ENCODE peak calls at places on chromosomes 11 and 22, in seven cellular contexts. One of them, this sample, is unnamed.

GRCh38 chr11:71080239-71081097 is 171.9 kb downstream of the SHANK2 start:
- DNase-seq in adrenal gland: peak
- DNase-seq in GM12878: peak
- DNase-seq in transverse colon: peak
- DNase-seq in lower leg skin: peak
- DNase-seq in A549: peak
- DNase-seq in esophagus squamous epithelium: no peak
- DNase-seq in this sample: peak

GRCh38 chr11:34948721-34949120 is 32.3 kb downstream of the PDHX start:
- DNase-seq in adrenal gland: no peak
- DNase-seq in transverse colon: no peak
- DNase-seq in lower leg skin: peak
- DNase-seq in A549: no peak
- DNase-seq in GM12878: no peak
- DNase-seq in esophagus squamous epithelium: no peak
- DNase-seq in this sample: no peak

GRCh38 chr11:68651208-68651984 is 32.9 kb upstream of the GAL start:
- DNase-seq in esophagus squamous epithelium: no peak
- DNase-seq in A549: no peak
- DNase-seq in GM12878: no peak
- DNase-seq in transverse colon: no peak
- DNase-seq in lower leg skin: no peak
- DNase-seq in adrenal gland: no peak
- DNase-seq in this sample: no peak

GRCh38 chr11:119091966-119092879 is 7.5 kb downstream of the HMBS start:
- DNase-seq in esophagus squamous epithelium: no peak
- DNase-seq in A549: no peak
- DNase-seq in lower leg skin: no peak
- DNase-seq in GM12878: no peak
- DNase-seq in transverse colon: no peak
- DNase-seq in adrenal gland: no peak
- DNase-seq in this sample: no peak

GRCh38 chr11:57200937-57201336 is 19.2 kb downstream of the LRRC55 start:
- DNase-seq in transverse colon: no peak
- DNase-seq in GM12878: no peak
- DNase-seq in A549: no peak
- DNase-seq in esophagus squamous epithelium: no peak
- DNase-seq in lower leg skin: no peak
- DNase-seq in adrenal gland: no peak
- DNase-seq in this sample: no peak

GRCh38 chr22:42368379-42369249 is 63.6 kb downstream of the NFAM1 start:
- DNase-seq in GM12878: no peak
- DNase-seq in A549: no peak
- DNase-seq in esophagus squamous epithelium: no peak
- DNase-seq in transverse colon: peak
- DNase-seq in adrenal gland: no peak
- DNase-seq in lower leg skin: no peak
- DNase-seq in this sample: no peak

GRCh38 chr11:90468923-90469322 is 246.1 kb upstream of the CHORDC1 start:
- DNase-seq in GM12878: no peak
- DNase-seq in adrenal gland: no peak
- DNase-seq in lower leg skin: no peak
- DNase-seq in esophagus squamous epithelium: no peak
- DNase-seq in A549: peak
- DNase-seq in transverse colon: no peak
- DNase-seq in this sample: no peak

GRCh38 chr11:122696662-122697061 is 41.1 kb downstream of the UBASH3B start:
- DNase-seq in A549: no peak
- DNase-seq in lower leg skin: no peak
- DNase-seq in adrenal gland: no peak
- DNase-seq in esophagus squamous epithelium: no peak
- DNase-seq in transverse colon: no peak
- DNase-seq in GM12878: no peak
- DNase-seq in this sample: no peak

GRCh38 chr11:120564573-120565301 is 53.2 kb downstream of the GRIK4 start:
- DNase-seq in GM12878: peak
- DNase-seq in lower leg skin: no peak
- DNase-seq in esophagus squamous epithelium: no peak
- DNase-seq in A549: no peak
- DNase-seq in adrenal gland: peak
- DNase-seq in transverse colon: no peak
- DNase-seq in this sample: no peak

GRCh38 chr22:32745251-32745995 is 56.1 kb upstream of the TIMP3 start:
- DNase-seq in transverse colon: peak
- DNase-seq in esophagus squamous epithelium: no peak
- DNase-seq in GM12878: no peak
- DNase-seq in A549: no peak
- DNase-seq in adrenal gland: no peak
- DNase-seq in lower leg skin: peak
- DNase-seq in this sample: peak

GRCh38 chr11:61625525-61625924 is 44.6 kb upstream of the SYT7 start:
- DNase-seq in GM12878: no peak
- DNase-seq in lower leg skin: no peak
- DNase-seq in transverse colon: no peak
- DNase-seq in adrenal gland: no peak
- DNase-seq in A549: no peak
- DNase-seq in esophagus squamous epithelium: no peak
- DNase-seq in this sample: no peak

GRCh38 chr11:441418-442274 is at the start of gene ANO9:
- DNase-seq in adrenal gland: no peak
- DNase-seq in A549: no peak
- DNase-seq in esophagus squamous epithelium: no peak
- DNase-seq in lower leg skin: no peak
- DNase-seq in GM12878: no peak
- DNase-seq in transverse colon: peak
- DNase-seq in this sample: no peak

GRCh38 chr11:126416542-126417090 is 61.1 kb downstream of the ST3GAL4 start:
- DNase-seq in esophagus squamous epithelium: peak
- DNase-seq in transverse colon: peak
- DNase-seq in adrenal gland: peak
- DNase-seq in lower leg skin: peak
- DNase-seq in GM12878: peak
- DNase-seq in A549: no peak
- DNase-seq in this sample: no peak

GRCh38 chr11:12420706-12421105 is 43.3 kb downstream of the PARVA start:
- DNase-seq in esophagus squamous epithelium: no peak
- DNase-seq in A549: no peak
- DNase-seq in transverse colon: no peak
- DNase-seq in GM12878: no peak
- DNase-seq in adrenal gland: no peak
- DNase-seq in lower leg skin: no peak
- DNase-seq in this sample: no peak

GRCh38 chr11:13668957-13669521 is 571 bp downstream of the FAR1 start:
- DNase-seq in transverse colon: peak
- DNase-seq in lower leg skin: no peak
- DNase-seq in esophagus squamous epithelium: no peak
- DNase-seq in GM12878: no peak
- DNase-seq in adrenal gland: peak
- DNase-seq in A549: peak
- DNase-seq in this sample: peak
- TF ChIP-seq POLR2A in transverse colon: peak
- TF ChIP-seq POLR2A in lower leg skin: no peak
- TF ChIP-seq POLR2A in esophagus squamous epithelium: no peak
- TF ChIP-seq POLR2A in GM12878: no peak
- TF ChIP-seq POLR2A in adrenal gland: no peak
- TF ChIP-seq POLR2A in A549: no peak
- TF ChIP-seq POLR2A in this sample: no peak

DNA sequence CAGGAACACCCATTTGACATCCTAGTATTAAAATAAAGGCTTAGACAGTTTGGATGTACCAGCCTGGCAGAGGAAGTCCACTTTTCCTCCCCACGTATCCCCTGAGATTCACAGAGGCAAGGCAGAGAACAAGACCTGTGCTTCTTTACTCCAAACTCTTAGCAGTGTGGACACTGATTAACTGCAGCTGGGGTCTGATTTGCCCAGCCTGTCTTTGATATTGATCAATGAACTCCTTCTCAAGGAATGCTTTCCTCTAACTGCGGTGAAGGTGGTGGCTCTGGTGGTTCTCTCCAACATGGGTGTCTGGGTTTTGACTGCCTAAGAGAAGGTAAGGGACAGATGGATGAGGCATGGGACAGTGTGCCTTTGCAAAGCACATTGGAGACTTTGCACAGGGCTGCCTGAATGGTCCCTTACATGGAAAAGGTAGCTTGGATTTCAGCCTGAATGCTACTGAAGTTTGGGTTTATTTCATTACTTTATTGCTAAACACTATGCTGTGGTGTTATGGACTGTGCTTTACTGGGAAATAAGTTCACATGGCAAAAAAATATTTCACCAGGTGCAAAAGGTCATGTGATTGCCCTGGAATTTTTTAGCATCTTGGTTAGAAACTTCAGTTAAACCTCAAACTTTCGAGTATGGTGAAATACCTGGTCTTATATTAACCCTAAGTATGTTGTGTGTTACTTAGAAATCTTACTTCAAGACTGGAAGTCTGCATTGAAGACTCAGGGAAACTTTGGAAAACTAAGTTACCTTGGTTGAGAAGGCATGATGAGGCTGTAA is 1.8 kb downstream of the GAS2 start:
- DNase-seq in transverse colon: no peak
- DNase-seq in adrenal gland: no peak
- DNase-seq in esophagus squamous epithelium: no peak
- DNase-seq in GM12878: no peak
- DNase-seq in A549: no peak
- DNase-seq in lower leg skin: no peak
- DNase-seq in this sample: no peak
- TF ChIP-seq POLR2A in transverse colon: no peak
- TF ChIP-seq POLR2A in adrenal gland: no peak
- TF ChIP-seq POLR2A in esophagus squamous epithelium: no peak
- TF ChIP-seq POLR2A in GM12878: no peak
- TF ChIP-seq POLR2A in A549: no peak
- TF ChIP-seq POLR2A in lower leg skin: no peak
- TF ChIP-seq POLR2A in this sample: no peak

GRCh38 chr22:21626073-21626734 is 3.6 kb downstream of the YDJC start:
- DNase-seq in transverse colon: no peak
- DNase-seq in adrenal gland: no peak
- DNase-seq in GM12878: no peak
- DNase-seq in A549: no peak
- DNase-seq in lower leg skin: no peak
- DNase-seq in esophagus squamous epithelium: no peak
- DNase-seq in this sample: no peak

GRCh38 chr22:21626735-21627469 is 2.9 kb downstream of the YDJC start:
- DNase-seq in esophagus squamous epithelium: no peak
- DNase-seq in transverse colon: no peak
- DNase-seq in adrenal gland: no peak
- DNase-seq in lower leg skin: no peak
- DNase-seq in GM12878: no peak
- DNase-seq in A549: no peak
- DNase-seq in this sample: no peak

GRCh38 chr22:21624120-21624879 is 5.5 kb downstream of the YDJC start:
- DNase-seq in transverse colon: peak
- DNase-seq in esophagus squamous epithelium: no peak
- DNase-seq in GM12878: no peak
- DNase-seq in adrenal gland: no peak
- DNase-seq in lower leg skin: no peak
- DNase-seq in A549: peak
- DNase-seq in this sample: no peak

GRCh38 chr22:21623402-21623970 is 6.3 kb downstream of the YDJC start:
- DNase-seq in adrenal gland: no peak
- DNase-seq in transverse colon: no peak
- DNase-seq in A549: no peak
- DNase-seq in esophagus squamous epithelium: no peak
- DNase-seq in lower leg skin: no peak
- DNase-seq in GM12878: no peak
- DNase-seq in this sample: no peak

GRCh38 chr22:21624880-21625791 is 4.7 kb downstream of the YDJC start:
- DNase-seq in transverse colon: no peak
- DNase-seq in lower leg skin: no peak
- DNase-seq in GM12878: no peak
- DNase-seq in adrenal gland: no peak
- DNase-seq in esophagus squamous epithelium: no peak
- DNase-seq in A549: no peak
- DNase-seq in this sample: no peak
- TF ChIP-seq POLR2A in transverse colon: no peak
- TF ChIP-seq POLR2A in lower leg skin: no peak
- TF ChIP-seq POLR2A in GM12878: peak
- TF ChIP-seq POLR2A in adrenal gland: no peak
- TF ChIP-seq POLR2A in esophagus squamous epithelium: no peak
- TF ChIP-seq POLR2A in A549: no peak
- TF ChIP-seq POLR2A in this sample: peak

GRCh38 chr11:124737638-124738293 is 2.0 kb upstream of the NRGN start:
- DNase-seq in adrenal gland: no peak
- DNase-seq in esophagus squamous epithelium: no peak
- DNase-seq in GM12878: no peak
- DNase-seq in transverse colon: no peak
- DNase-seq in A549: no peak
- DNase-seq in lower leg skin: no peak
- DNase-seq in this sample: no peak

GRCh38 chr11:124740277-124740882 is 638 bp downstream of the NRGN start:
- DNase-seq in transverse colon: no peak
- DNase-seq in A549: peak
- DNase-seq in esophagus squamous epithelium: no peak
- DNase-seq in GM12878: no peak
- DNase-seq in adrenal gland: no peak
- DNase-seq in lower leg skin: no peak
- DNase-seq in this sample: no peak

GRCh38 chr11:124738713-124739478 is 846 bp upstream of the NRGN start:
- DNase-seq in esophagus squamous epithelium: no peak
- DNase-seq in transverse colon: no peak
- DNase-seq in adrenal gland: no peak
- DNase-seq in A549: no peak
- DNase-seq in lower leg skin: no peak
- DNase-seq in GM12878: no peak
- DNase-seq in this sample: no peak

GRCh38 chr11:124736738-124737137 is 3.0 kb upstream of the NRGN start:
- DNase-seq in esophagus squamous epithelium: no peak
- DNase-seq in adrenal gland: no peak
- DNase-seq in A549: no peak
- DNase-seq in transverse colon: no peak
- DNase-seq in lower leg skin: no peak
- DNase-seq in GM12878: no peak
- DNase-seq in this sample: no peak

GRCh38 chr11:124739479-124740276 is at the start of gene NRGN:
- DNase-seq in lower leg skin: peak
- DNase-seq in transverse colon: peak
- DNase-seq in adrenal gland: peak
- DNase-seq in esophagus squamous epithelium: peak
- DNase-seq in A549: peak
- DNase-seq in GM12878: no peak
- DNase-seq in this sample: peak
- TF ChIP-seq POLR2A in lower leg skin: no peak
- TF ChIP-seq POLR2A in transverse colon: no peak
- TF ChIP-seq POLR2A in adrenal gland: no peak
- TF ChIP-seq POLR2A in esophagus squamous epithelium: no peak
- TF ChIP-seq POLR2A in A549: no peak
- TF ChIP-seq POLR2A in GM12878: peak
- TF ChIP-seq POLR2A in this sample: no peak